ENCODE peak calls at places on chromosomes 3 and 15, in six cellular contexts. I, P, D, G, X and V are unnamed samples.

GRCh38 chr15:55846108-55846707 is 103.3 kb upstream of the PRTG start:
- DNase-seq in I (peak; percentile 65), P (peak; percentile 72), D (no peak), G (no peak), X (peak; percentile 83), V (peak; percentile 12)

GRCh38 chr3:171813897-171814460 is 3.7 kb upstream of the PLD1 start:
- DNase-seq in I (peak; percentile 38), P (no peak), D (no peak), G (no peak), X (peak; percentile 32), V (no peak)

GRCh38 chr15:99082798-99083197 is 22.1 kb upstream of the SYNM start:
- DNase-seq in I (no peak), P (no peak), D (no peak), G (no peak), X (no peak), V (no peak)

GRCh38 chr3:73502609-73503560 is 121.9 kb downstream of the PDZRN3 start:
- DNase-seq in I (peak; percentile 41), P (peak; percentile 67), D (peak; percentile 80), G (peak; percentile 68), X (peak; percentile 66), V (peak; percentile 43)

GRCh38 chr3:123660900-123661299 is 76.0 kb upstream of the HACD2 start:
- DNase-seq in I (peak; percentile 57), P (peak; percentile 90), D (peak; percentile 99), G (peak; percentile 74), X (peak; percentile 94), V (no peak)

GRCh38 chr15:93070136-93070535 is 18.9 kb downstream of the RGMA start:
- DNase-seq in I (no peak), P (no peak), D (no peak), G (no peak), X (no peak), V (no peak)

GRCh38 chr15:89002281-89002761 is 85.9 kb upstream of the ABHD2 start:
- DNase-seq in I (peak; percentile 35), P (no peak), D (no peak), G (no peak), X (peak; percentile 70), V (no peak)

GRCh38 chr3:15629860-15630597 is 28.5 kb downstream of the BTD start:
- DNase-seq in I (peak; percentile 72), P (peak; percentile 71), D (no peak), G (peak; percentile 61), X (peak; percentile 88), V (no peak)

GRCh38 chr15:60496853-60497252 is 17.9 kb upstream of the ICE2 start:
- DNase-seq in I (no peak), P (no peak), D (no peak), G (no peak), X (no peak), V (no peak)

GRCh38 chr15:41790756-41791546 is 16.7 kb downstream of the MAPKBP1 start:
- DNase-seq in I (peak; percentile 80), P (no peak), D (no peak), G (no peak), X (peak; percentile 74), V (no peak)

GRCh38 chr3:21624514-21624913 is 126.5 kb downstream of the ZNF385D start:
- DNase-seq in I (no peak), P (no peak), D (no peak), G (no peak), X (no peak), V (no peak)

DNA sequence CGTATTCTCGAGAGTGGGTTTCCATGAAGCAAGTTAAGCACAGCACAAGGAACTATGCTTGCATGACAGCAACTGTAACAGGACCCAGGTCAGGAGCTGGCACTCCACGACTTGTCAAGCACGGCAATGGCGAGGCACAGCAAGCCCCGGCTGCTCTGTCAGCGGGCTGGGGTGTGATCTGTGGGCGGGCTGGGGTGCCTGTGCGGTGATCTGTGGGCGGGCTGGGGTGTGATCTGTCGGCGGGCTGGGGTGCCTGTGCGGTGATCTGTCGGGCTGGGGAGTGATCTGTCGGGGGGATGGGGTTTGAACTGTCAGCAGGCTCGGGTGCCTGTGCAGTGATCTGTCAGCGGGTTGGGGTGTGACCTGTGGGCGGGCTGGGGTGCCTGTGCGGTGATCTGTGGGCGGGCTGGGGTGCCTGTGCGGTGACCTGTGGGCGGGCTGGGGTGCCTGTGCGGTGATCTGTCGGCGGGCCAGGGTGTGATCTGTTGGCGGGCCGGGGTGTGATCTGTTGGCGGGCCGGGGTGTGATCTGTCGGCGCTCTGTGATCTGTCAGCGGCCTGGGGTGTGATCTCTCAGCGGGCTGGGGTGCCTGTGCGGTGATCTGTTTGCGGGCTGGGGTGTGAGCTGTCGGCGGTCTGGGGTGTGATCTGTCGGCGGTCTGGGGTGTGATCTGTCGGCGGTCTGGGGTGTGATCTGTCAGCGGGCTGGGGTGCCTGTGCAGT is 205.7 kb downstream of the XXYLT1 start:
- DNase-seq in I (no peak), P (no peak), D (no peak), G (no peak), X (no peak), V (no peak)
- H3K27ac ChIP-seq in I (no peak overlapping the region), P (no peak overlapping the region), D (no peak overlapping the region), G (no peak overlapping the region), X (no peak overlapping the region), V (no peak overlapping the region)

DNA sequence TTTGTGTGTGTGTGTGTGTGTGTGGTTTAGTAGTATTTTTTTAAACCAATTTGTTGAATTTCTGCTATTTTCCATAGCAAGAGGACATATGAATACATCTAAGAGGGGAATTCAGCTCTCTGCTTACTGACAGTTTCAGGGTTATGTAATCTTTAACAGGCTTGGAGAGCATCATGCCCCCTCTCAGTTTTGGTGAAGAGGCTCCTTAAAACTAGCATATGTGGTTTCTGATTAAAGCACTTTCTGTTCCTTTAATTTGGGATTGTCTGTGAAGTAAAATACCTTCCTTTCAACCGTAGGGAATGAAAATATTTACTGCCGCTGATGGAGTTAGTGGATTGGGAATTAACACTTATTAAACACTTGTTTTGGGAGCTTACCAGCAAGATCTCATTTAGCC is 19.4 kb upstream of the NFKBIZ start:
- DNase-seq in I (no peak), P (no peak), D (no peak), G (no peak), X (no peak), V (no peak)
- H3K27ac ChIP-seq in I (no peak overlapping the region), P (peak overlapping the region; percentile 89), D (peak overlapping the region; percentile 90), G (no peak overlapping the region), X (no peak overlapping the region), V (no peak overlapping the region)

DNA sequence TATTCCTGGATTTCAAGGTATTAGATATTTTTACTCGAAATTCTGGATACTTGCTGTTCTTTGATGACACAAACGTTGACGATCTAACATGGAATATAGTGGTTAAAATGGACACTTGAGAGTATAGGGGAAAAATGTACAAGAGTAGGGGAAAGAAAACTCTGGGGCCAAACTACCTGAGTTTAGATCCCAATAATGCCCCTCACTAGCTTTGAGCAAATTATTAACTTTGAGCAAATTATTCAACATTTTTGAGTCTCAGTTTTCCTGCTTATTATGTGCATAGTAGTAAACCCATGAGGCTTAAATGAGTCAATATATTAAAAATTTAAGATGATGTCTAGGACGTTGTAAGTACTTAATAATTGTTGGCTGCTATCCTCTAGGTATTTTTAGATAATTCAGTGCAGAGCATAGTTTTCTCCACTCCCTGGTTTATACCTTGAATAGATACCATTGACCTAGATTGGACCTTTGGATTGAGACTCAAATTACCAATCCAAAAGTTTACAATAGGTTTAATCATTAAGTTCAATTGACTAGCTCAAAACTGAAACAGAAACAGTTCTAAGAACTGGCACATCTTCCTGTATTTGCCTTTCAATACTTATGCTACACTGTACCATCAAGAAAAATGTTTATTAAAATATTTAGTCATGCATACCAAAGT is 4.5 kb downstream of the ADGRG7 start:
- DNase-seq in I (no peak), P (no peak), D (no peak), G (no peak), X (no peak), V (no peak)
- H3K27ac ChIP-seq in I (no peak overlapping the region), P (peak overlapping the region; percentile 44), D (no peak overlapping the region), G (no peak overlapping the region), X (no peak overlapping the region), V (no peak overlapping the region)

GRCh38 chr3:129587061-129587460 is 19.4 kb downstream of the PLXND1 start:
- DNase-seq in I (no peak), P (no peak), D (no peak), G (no peak), X (no peak), V (no peak)
- H3K27ac ChIP-seq in I (no peak overlapping the region), P (no peak overlapping the region), D (no peak overlapping the region), G (no peak overlapping the region), X (no peak overlapping the region), V (no peak overlapping the region)

GRCh38 chr3:48215466-48215865 is 7.8 kb upstream of the CAMP start:
- DNase-seq in I (no peak), P (peak; percentile 33), D (peak; percentile 77), G (no peak), X (no peak), V (no peak)
- H3K27ac ChIP-seq in I (no peak overlapping the region), P (no peak overlapping the region), D (peak overlapping the region; percentile 70), G (peak overlapping the region; percentile 19), X (no peak overlapping the region), V (no peak overlapping the region)

DNA sequence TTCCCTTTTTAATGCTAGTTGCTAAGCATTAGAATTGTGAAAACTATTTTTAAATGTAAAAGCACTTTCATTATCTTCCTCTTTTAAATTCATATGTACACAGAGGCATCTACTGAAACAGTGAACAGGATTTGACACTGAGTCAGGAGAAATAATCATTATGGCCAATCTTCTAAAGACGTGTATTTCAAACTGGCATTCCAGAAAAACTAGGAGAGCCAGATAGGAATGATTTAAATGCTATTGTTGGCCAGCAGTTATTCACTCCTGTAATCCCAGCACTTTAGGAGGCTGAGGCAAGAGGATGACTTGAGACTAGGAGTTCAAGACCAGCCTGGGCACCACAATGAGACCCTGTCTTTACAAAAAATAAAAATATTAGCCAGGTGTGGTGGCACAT is 67.6 kb upstream of the RAP2B start:
- DNase-seq in I (no peak), P (no peak), D (no peak), G (no peak), X (no peak), V (no peak)
- H3K27ac ChIP-seq in I (no peak overlapping the region), P (no peak overlapping the region), D (no peak overlapping the region), G (no peak overlapping the region), X (no peak overlapping the region), V (no peak overlapping the region)

GRCh38 chr15:67043939-67044771 is 21.2 kb upstream of the SMAD3 start:
- DNase-seq in I (peak; percentile 81), P (no peak), D (peak; percentile 70), G (no peak), X (no peak), V (no peak)
- H3K27ac ChIP-seq in I (peak overlapping the region; percentile 87), P (no peak overlapping the region), D (peak overlapping the region; percentile 45), G (peak overlapping the region; percentile 72), X (peak overlapping the region; percentile 73), V (peak overlapping the region; percentile 49)

GRCh38 chr15:62223020-62223419 is 57.9 kb upstream of the C2CD4B start:
- DNase-seq in I (no peak), P (no peak), D (no peak), G (no peak), X (no peak), V (no peak)
- H3K27ac ChIP-seq in I (no peak overlapping the region), P (no peak overlapping the region), D (no peak overlapping the region), G (no peak overlapping the region), X (no peak overlapping the region), V (no peak overlapping the region)